ENCODE peak calls at places on chromosome 13, in eight cellular contexts. B, H, F, C, O, X, E and G are unnamed samples.

GRCh38 chr13:47334173-47334572 is 437.3 kb upstream of the HTR2A start:
- DNase-seq in B (peak; percentile 95), H (peak; percentile 59), F (no peak), C (no peak), O (peak; percentile 5), X (peak; percentile 84), E (no peak), G (peak; percentile 6)

GRCh38 chr13:40422588-40423235 is 243.7 kb downstream of the FOXO1 start:
- DNase-seq in B (no peak), H (no peak), F (no peak), C (no peak), O (no peak), X (no peak), E (no peak), G (no peak)

GRCh38 chr13:44326961-44327360 is 46.7 kb upstream of the SERP2 start:
- DNase-seq in B (no peak), H (no peak), F (no peak), C (no peak), O (no peak), X (no peak), E (no peak), G (no peak)

GRCh38 chr13:54184576-54184975 is 1156.0 kb downstream of the OLFM4 start:
- DNase-seq in B (no peak), H (no peak), F (no peak), C (no peak), O (no peak), X (no peak), E (no peak), G (no peak)

GRCh38 chr13:28754698-28755545 is 36.2 kb upstream of the SLC46A3 start:
- DNase-seq in B (no peak), H (peak; percentile 75), F (peak; percentile 36), C (no peak), O (peak; percentile 60), X (no peak), E (no peak), G (no peak)

GRCh38 chr13:113508531-113509254 is 18.2 kb upstream of the DCUN1D2 start:
- DNase-seq in B (no peak), H (no peak), F (no peak), C (no peak), O (no peak), X (no peak), E (no peak), G (no peak)

GRCh38 chr13:75581874-75582640 is 32.5 kb downstream of the UCHL3 start:
- DNase-seq in B (no peak), H (no peak), F (no peak), C (no peak), O (no peak), X (no peak), E (no peak), G (no peak)

GRCh38 chr13:27476943-27477681 is 26.7 kb upstream of the MTIF3 start:
- DNase-seq in B (no peak), H (peak; percentile 16), F (no peak), C (no peak), O (no peak), X (no peak), E (no peak), G (no peak)

GRCh38 chr13:40813662-40814454 is 24.4 kb downstream of the SLC25A15 start:
- DNase-seq in B (no peak), H (peak; percentile 43), F (no peak), C (no peak), O (no peak), X (no peak), E (no peak), G (peak; percentile 18)

GRCh38 chr13:113907637-113908617 is 44.1 kb upstream of the GAS6 start:
- DNase-seq in B (peak; percentile 59), H (peak; percentile 69), F (no peak), C (peak; percentile 60), O (peak; percentile 16), X (no peak), E (no peak), G (no peak)

GRCh38 chr13:41056996-41057711 is 4.2 kb upstream of the WBP4 start:
- DNase-seq in B (no peak), H (no peak), F (no peak), C (no peak), O (no peak), X (no peak), E (no peak), G (no peak)

GRCh38 chr13:30071890-30072817 is 221.7 kb upstream of the UBL3 start:
- DNase-seq in B (no peak), H (no peak), F (no peak), C (no peak), O (peak; percentile 64), X (no peak), E (no peak), G (no peak)

GRCh38 chr13:111938743-111939142 is 128.2 kb upstream of the SOX1 start:
- DNase-seq in B (no peak), H (no peak), F (no peak), C (no peak), O (no peak), X (no peak), E (no peak), G (no peak)

GRCh38 chr13:51130348-51130747 is 19.3 kb upstream of the C13orf42 start:
- DNase-seq in B (no peak), H (no peak), F (no peak), C (no peak), O (no peak), X (no peak), E (no peak), G (no peak)

GRCh38 chr13:41064493-41064892 is 3.2 kb downstream of the WBP4 start:
- DNase-seq in B (peak; percentile 88), H (peak; percentile 67), F (no peak), C (no peak), O (no peak), X (no peak), E (no peak), G (no peak)

GRCh38 chr13:35687336-35687735 is 210.8 kb upstream of the MAB21L1 start:
- DNase-seq in B (no peak), H (no peak), F (no peak), C (no peak), O (no peak), X (no peak), E (no peak), G (no peak)

GRCh38 chr13:35694549-35695233 is 218.2 kb upstream of the MAB21L1 start:
- DNase-seq in B (no peak), H (no peak), F (no peak), C (no peak), O (no peak), X (no peak), E (no peak), G (no peak)

GRCh38 chr13:35693142-35693784 is 216.8 kb upstream of the MAB21L1 start:
- DNase-seq in B (no peak), H (no peak), F (no peak), C (no peak), O (no peak), X (peak; percentile 50), E (no peak), G (no peak)

GRCh38 chr13:35694031-35694430 is 217.5 kb upstream of the MAB21L1 start:
- DNase-seq in B (no peak), H (no peak), F (no peak), C (no peak), O (no peak), X (peak; percentile 42), E (no peak), G (no peak)

DNA sequence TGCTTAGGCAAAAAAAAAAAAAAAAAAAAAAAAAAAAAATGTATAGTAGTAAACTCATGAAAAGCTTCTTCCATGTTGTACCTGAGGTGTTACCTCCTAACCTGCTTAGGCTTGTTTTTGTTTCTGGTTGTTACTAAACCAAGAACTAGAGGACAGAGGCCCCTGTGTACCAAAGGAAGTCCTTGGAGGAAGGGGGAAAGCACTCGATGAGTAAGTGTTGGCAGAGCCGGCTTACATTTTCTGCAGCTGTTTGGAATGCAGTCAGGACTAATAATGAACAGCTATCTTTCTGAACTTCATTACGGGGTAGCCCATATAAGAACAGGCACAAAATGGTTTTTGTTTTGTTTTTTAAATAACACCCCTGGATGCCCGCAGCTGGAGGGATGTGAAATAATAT is 214.1 kb upstream of the MAB21L1 start:
- DNase-seq in B (no peak), H (peak; percentile 44), F (no peak), C (no peak), O (no peak), X (no peak), E (no peak), G (no peak)
- H3K4me3 ChIP-seq in B (no peak overlapping the region), H (no peak overlapping the region), F (no peak overlapping the region), C (no peak overlapping the region), O (no peak overlapping the region), X (no peak overlapping the region), E (no peak overlapping the region), G (no peak overlapping the region)

DNA sequence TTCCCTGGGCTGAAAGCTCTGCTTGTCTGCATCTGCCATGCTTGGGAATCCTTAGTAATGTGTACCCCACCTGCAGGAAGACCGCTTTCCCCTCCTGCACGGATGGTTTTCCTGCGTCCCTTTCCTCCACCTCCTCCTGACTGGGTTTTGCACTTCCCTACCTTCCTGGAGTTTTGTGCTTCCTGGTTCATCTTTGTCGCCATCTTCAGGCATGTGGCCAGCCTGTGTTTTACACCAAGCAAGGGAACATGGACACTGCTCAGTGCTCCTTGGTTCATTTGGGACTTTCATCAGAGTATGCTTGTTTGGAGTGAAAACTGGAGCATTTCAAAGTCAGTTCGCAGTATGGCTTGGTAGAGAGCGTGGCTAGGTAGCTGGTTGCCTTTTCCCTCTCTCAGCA is 30.7 kb downstream of the ERICH6B start:
- DNase-seq in B (no peak), H (no peak), F (no peak), C (no peak), O (peak; percentile 2), X (no peak), E (no peak), G (peak; percentile 17)
- TF ChIP-seq CTCF in B (peak; percentile 27), H (no peak), F (no peak), C (no peak), O (no peak), X (no peak), E (no peak), G (peak; percentile 58)

GRCh38 chr13:110454227-110454859 is 107.2 kb downstream of the RAB20 start:
- DNase-seq in B (no peak), H (no peak), F (no peak), C (no peak), O (no peak), X (peak; percentile 70), E (no peak), G (no peak)

GRCh38 chr13:110455941-110456340 is 105.6 kb downstream of the RAB20 start:
- DNase-seq in B (no peak), H (peak; percentile 82), F (peak; percentile 74), C (peak; percentile 84), O (peak; percentile 91), X (peak; percentile 92), E (peak; percentile 71), G (peak; percentile 85)

GRCh38 chr13:110454956-110455355 is 106.6 kb downstream of the RAB20 start:
- DNase-seq in B (no peak), H (no peak), F (peak; percentile 28), C (no peak), O (no peak), X (peak; percentile 79), E (no peak), G (no peak)

GRCh38 chr13:110455444-110455843 is 106.1 kb downstream of the RAB20 start:
- DNase-seq in B (no peak), H (no peak), F (no peak), C (no peak), O (no peak), X (peak; percentile 49), E (no peak), G (no peak)

GRCh38 chr13:110453767-110454166 is 107.8 kb downstream of the RAB20 start:
- DNase-seq in B (peak; percentile 53), H (no peak), F (no peak), C (no peak), O (no peak), X (no peak), E (no peak), G (no peak)
- H3K36me3 ChIP-seq in B (peaks cover 27% of the 10 kb centered on the region), H (peaks cover 4% of the 10 kb centered on the region), F (peaks cover 69% of the 10 kb centered on the region), C (peaks cover 74% of the 10 kb centered on the region), O (no peaks in the 10 kb centered on the region), X (peaks cover 71% of the 10 kb centered on the region), E (no peaks in the 10 kb centered on the region), G (no peaks in the 10 kb centered on the region)

GRCh38 chr13:80563451-80563850 is 222.5 kb upstream of the SPRY2 start:
- DNase-seq in B (no peak), H (no peak), F (no peak), C (no peak), O (no peak), X (no peak), E (no peak), G (no peak)
- H3K4me3 ChIP-seq in B (no peak overlapping the region), H (no peak overlapping the region), F (no peak overlapping the region), C (no peak overlapping the region), O (no peak overlapping the region), X (no peak overlapping the region), E (no peak overlapping the region), G (no peak overlapping the region)